ENCODE peak calls at places on chromosomes 2 and 18, in six cellular contexts. I is body of pancreas; Y is WTC11; L is activated T-cell treated with anti-CD3 and anti-CD28 coated beads for 1 hour; D is CD4-positive, CD25-positive, alpha-beta regulatory T cell; G is AG08395. O is an unnamed sample.

GRCh38 chr2:206989306-206989705 is 50.0 kb downstream of the CPO start:
- DNase-seq in L (no peak), Y (peak; percentile 52), D (no peak), I (peak; percentile 35), G (peak; percentile 27), O (peak; percentile 49)

GRCh38 chr2:85826990-85827878 is 61.6 kb downstream of the ST3GAL5 start:
- DNase-seq in I (peak; percentile 75), L (peak; percentile 80), D (peak; percentile 68), G (peak; percentile 80), Y (peak; percentile 87), O (peak; percentile 86)

GRCh38 chr2:132416080-132416911 is at the start of gene GPR39:
- DNase-seq in L (no peak), Y (peak; percentile 74), D (no peak), I (peak; percentile 97), G (peak; percentile 96), O (no peak)

GRCh38 chr18:54558609-54559585 is 32.1 kb upstream of the DYNAP start:
- DNase-seq in I (peak; percentile 28), Y (no peak), L (no peak), D (no peak), G (peak; percentile 13), O (peak; percentile 17)

GRCh38 chr2:231919341-231920035 is 6.7 kb downstream of the NPPC start:
- DNase-seq in D (no peak), L (no peak), G (no peak), Y (no peak), I (no peak), O (no peak)

GRCh38 chr2:167733750-167734149 is 513.6 kb downstream of the STK39 start:
- DNase-seq in L (no peak), Y (no peak), D (no peak), I (no peak), G (no peak), O (no peak)

GRCh38 chr2:132519566-132519965 is 103.0 kb downstream of the GPR39 start:
- DNase-seq in D (no peak), L (no peak), G (no peak), Y (no peak), I (no peak), O (no peak)

GRCh38 chr2:30266051-30266621 is 34.8 kb downstream of the LBH start:
- DNase-seq in L (peak; percentile 49), G (no peak), I (peak; percentile 18), D (peak; percentile 36), Y (no peak), O (no peak)

O was measured in GM13976.